ENCODE peak calls at places on chromosomes 12 and 14, in six cellular contexts. R, T, H, Z, E and G are unnamed samples.

GRCh38 chr12:76670776-76671175 is 93.1 kb upstream of the ZDHHC17 start:
- DNase-seq in R (peak; percentile 55), T (peak; percentile 21), H (peak; percentile 71), Z (no peak), E (no peak), G (no peak)

GRCh38 chr14:99946652-99947489 is 118.4 kb upstream of the EVL start:
- DNase-seq in R (no peak), T (peak; percentile 21), H (peak; percentile 20), Z (peak; percentile 57), E (no peak), G (peak; percentile 78)

GRCh38 chr12:58067610-58068387 is 126.4 kb downstream of the ATP23 start:
- DNase-seq in R (peak; percentile 55), T (peak; percentile 78), H (peak; percentile 94), Z (no peak), E (peak; percentile 50), G (no peak)

GRCh38 chr12:64218597-64218996 is 3.5 kb downstream of the KICS2 start:
- DNase-seq in R (no peak), T (no peak), H (no peak), Z (no peak), E (no peak), G (no peak)

GRCh38 chr14:69036757-69037506 is 57.8 kb upstream of the ACTN1 start:
- DNase-seq in R (no peak), T (no peak), H (no peak), Z (no peak), E (no peak), G (no peak)

GRCh38 chr12:43763769-43764168 is 5.0 kb downstream of the IRAK4 start:
- DNase-seq in R (no peak), T (no peak), H (no peak), Z (no peak), E (no peak), G (no peak)

GRCh38 chr14:24910408-24910986 is 139.4 kb downstream of the STXBP6 start:
- DNase-seq in R (no peak), T (no peak), H (no peak), Z (no peak), E (no peak), G (no peak)

GRCh38 chr14:45699451-45699850 is 446.4 kb upstream of the MIS18BP1 start:
- DNase-seq in R (no peak), T (no peak), H (no peak), Z (no peak), E (no peak), G (no peak)

GRCh38 chr14:102517412-102518062 is 8.0 kb upstream of the ANKRD9 start:
- DNase-seq in R (no peak), T (no peak), H (no peak), Z (no peak), E (no peak), G (no peak)

GRCh38 chr12:98699568-98699967 is 54.5 kb downstream of the APAF1 start:
- DNase-seq in R (no peak), T (peak; percentile 59), H (no peak), Z (no peak), E (no peak), G (no peak)

GRCh38 chr14:22664261-22664660 is 20.1 kb upstream of the OR6J1 start:
- DNase-seq in R (no peak), T (peak; percentile 79), H (no peak), Z (no peak), E (no peak), G (no peak)

GRCh38 chr14:69332782-69333395 is 65.2 kb downstream of the ERH start:
- DNase-seq in R (no peak), T (no peak), H (no peak), Z (no peak), E (no peak), G (no peak)

GRCh38 chr12:32454866-32455265 is 55.5 kb downstream of the FGD4 start:
- DNase-seq in R (no peak), T (peak; percentile 70), H (no peak), Z (no peak), E (no peak), G (no peak)

GRCh38 chr12:131366261-131366871 is 344.5 kb upstream of the SFSWAP start:
- DNase-seq in R (no peak), T (no peak), H (no peak), Z (no peak), E (no peak), G (no peak)

GRCh38 chr12:19181666-19182426 is 52.3 kb downstream of the PLEKHA5 start:
- DNase-seq in R (no peak), T (peak; percentile 41), H (no peak), Z (no peak), E (no peak), G (no peak)

GRCh38 chr12:24172031-24172772 is 222.7 kb upstream of the SOX5 start:
- DNase-seq in R (no peak), T (no peak), H (no peak), Z (no peak), E (no peak), G (no peak)

GRCh38 chr14:38065101-38065762 is 142.5 kb upstream of the SSTR1 start:
- DNase-seq in R (no peak), T (no peak), H (no peak), Z (peak; percentile 40), E (no peak), G (no peak)

GRCh38 chr14:76305474-76305826 is 70.5 kb upstream of the ESRRB start:
- DNase-seq in R (no peak), T (no peak), H (no peak), Z (no peak), E (no peak), G (no peak)